ENCODE peak calls at places on chromosomes 12 and 14, in four cellular contexts. Q, E, J and W are unnamed samples.

GRCh38 chr14:76829650-76830421 is 3.6 kb downstream of the LRRC74A start:
- DNase-seq in Q (no peak), E (peak), J (no peak), W (peak)

GRCh38 chr14:66483322-66483721 is 2.8 kb upstream of the CCDC196 start:
- DNase-seq in Q (no peak), E (no peak), J (no peak), W (no peak)

GRCh38 chr14:89621009-89621421 is 204.0 kb upstream of the FOXN3 start:
- DNase-seq in Q (no peak), E (no peak), J (no peak), W (no peak)

GRCh38 chr14:80602931-80603330 is 338.6 kb downstream of the CEP128 start:
- DNase-seq in Q (no peak), E (no peak), J (no peak), W (no peak)

GRCh38 chr12:80400591-80400991 is 43.4 kb upstream of the PTPRQ start:
- DNase-seq in Q (peak), E (no peak), J (peak), W (no peak)

GRCh38 chr12:104060791-104061190 is 3.5 kb upstream of the HCFC2 start:
- DNase-seq in Q (no peak), E (no peak), J (no peak), W (no peak)

GRCh38 chr14:54226103-54226502 is 170.7 kb upstream of the CDKN3 start:
- DNase-seq in Q (no peak), E (no peak), J (no peak), W (no peak)

GRCh38 chr12:12626471-12626870 is 14.8 kb downstream of the CREBL2 start:
- DNase-seq in Q (no peak), E (no peak), J (no peak), W (no peak)

GRCh38 chr14:105149146-105149781 is 19.3 kb downstream of the JAG2 start:
- DNase-seq in Q (peak), E (no peak), J (no peak), W (no peak)

GRCh38 chr14:41749425-41749824 is 142.7 kb downstream of the LRFN5 start:
- DNase-seq in Q (no peak), E (peak), J (no peak), W (no peak)

GRCh38 chr14:98906123-98906995 is 365.6 kb downstream of the BCL11B start:
- DNase-seq in Q (no peak), E (peak), J (no peak), W (no peak)

GRCh38 chr12:130925616-130926015 is 28.1 kb upstream of the ADGRD1 start:
- DNase-seq in Q (no peak), E (no peak), J (no peak), W (no peak)

GRCh38 chr12:3568695-3569094 is 77.7 kb downstream of the PRMT8 start:
- DNase-seq in Q (no peak), E (no peak), J (no peak), W (no peak)

GRCh38 chr14:68377459-68377858 is 415.4 kb downstream of the ZFP36L1 start:
- DNase-seq in Q (no peak), E (peak), J (no peak), W (peak)

GRCh38 chr14:54572316-54572715 is 5.4 kb downstream of the SAMD4A start:
- DNase-seq in Q (no peak), E (peak), J (peak), W (peak)

DNA sequence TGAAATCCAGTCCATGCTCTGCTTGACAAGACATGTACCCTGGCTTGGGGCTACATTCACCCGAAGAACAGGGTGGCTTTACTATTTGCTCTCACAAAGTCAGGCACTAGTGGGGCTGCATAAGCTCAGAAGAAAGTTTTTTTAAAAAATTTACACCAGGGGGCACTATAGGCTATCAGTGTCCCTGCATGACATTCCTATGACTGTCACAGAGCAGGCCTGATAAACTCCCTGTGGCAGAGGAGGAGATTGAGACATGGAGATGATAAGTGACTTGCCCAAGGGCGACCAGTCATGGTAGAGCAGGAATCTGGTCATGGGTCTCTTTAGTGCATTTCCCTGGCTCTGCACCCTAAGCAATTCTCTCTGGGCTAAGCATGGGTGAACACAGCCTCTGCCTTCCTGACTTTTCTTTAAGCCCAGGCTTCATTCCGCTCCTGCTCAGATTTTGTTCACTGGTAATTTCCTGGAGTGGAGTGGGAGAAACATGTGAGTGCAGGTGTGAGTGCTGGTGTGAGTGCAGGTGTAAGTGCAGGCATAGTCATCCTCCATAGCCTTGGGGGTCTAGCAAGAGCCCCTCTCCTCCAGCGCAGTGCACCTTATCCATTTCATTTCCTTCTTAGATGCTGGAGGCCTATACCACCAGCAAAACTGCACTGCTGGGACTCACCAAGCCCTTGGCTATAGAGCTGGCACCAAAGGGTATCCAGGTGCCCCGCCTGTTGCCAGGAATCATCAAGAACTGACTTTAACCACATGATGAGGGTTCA is 91.6 kb downstream of the DHRS2 start:
- DNase-seq in Q (peak), E (peak), J (peak), W (no peak)
- TF ChIP-seq CTCF in Q (peak), E (peak), J (peak), W (peak)

GRCh38 chr12:2443766-2444165 is 351.0 kb upstream of the FKBP4 start:
- DNase-seq in Q (no peak), E (no peak), J (no peak), W (no peak)
- TF ChIP-seq CTCF in Q (no peak), E (no peak), J (no peak), W (no peak)

DNA sequence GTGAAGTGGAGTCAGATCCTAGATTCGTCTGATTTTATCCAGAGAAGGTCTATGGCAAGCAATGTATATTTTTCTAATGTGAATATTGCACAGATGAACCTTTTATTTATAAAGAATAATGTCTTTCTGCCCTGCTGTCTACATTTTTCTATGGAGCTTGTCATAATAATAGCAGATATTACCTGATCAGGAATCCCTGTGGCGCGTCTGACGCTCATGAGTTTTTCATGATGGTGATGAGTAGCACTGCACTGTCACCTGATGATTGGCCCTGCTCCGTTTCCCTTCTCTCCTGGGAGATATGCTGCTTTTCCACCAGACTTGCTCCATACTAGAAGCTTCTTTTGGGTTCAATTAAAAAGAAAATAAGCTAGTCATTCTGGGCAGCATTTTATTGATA is 20.5 kb downstream of the CINP start:
- DNase-seq in Q (no peak), E (no peak), J (no peak), W (no peak)
- TF ChIP-seq CTCF in Q (no peak), E (no peak), J (no peak), W (no peak)

GRCh38 chr12:67220065-67220464 is 49.1 kb upstream of the CAND1 start:
- DNase-seq in Q (no peak), E (peak), J (peak), W (peak)
- TF ChIP-seq CTCF in Q (peak), E (peak), J (peak), W (no peak)

GRCh38 chr14:63853831-63854293 is 1.1 kb downstream of the SYNE2 start:
- DNase-seq in Q (peak), E (peak), J (no peak), W (peak)

GRCh38 chr14:63854330-63854729 is 1.5 kb downstream of the SYNE2 start:
- DNase-seq in Q (no peak), E (no peak), J (no peak), W (no peak)

GRCh38 chr14:63852271-63852816 is 460 bp upstream of the SYNE2 start:
- DNase-seq in Q (no peak), E (no peak), J (no peak), W (no peak)

GRCh38 chr14:63855272-63855671 is 2.5 kb downstream of the SYNE2 start:
- DNase-seq in Q (no peak), E (no peak), J (no peak), W (no peak)

DNA sequence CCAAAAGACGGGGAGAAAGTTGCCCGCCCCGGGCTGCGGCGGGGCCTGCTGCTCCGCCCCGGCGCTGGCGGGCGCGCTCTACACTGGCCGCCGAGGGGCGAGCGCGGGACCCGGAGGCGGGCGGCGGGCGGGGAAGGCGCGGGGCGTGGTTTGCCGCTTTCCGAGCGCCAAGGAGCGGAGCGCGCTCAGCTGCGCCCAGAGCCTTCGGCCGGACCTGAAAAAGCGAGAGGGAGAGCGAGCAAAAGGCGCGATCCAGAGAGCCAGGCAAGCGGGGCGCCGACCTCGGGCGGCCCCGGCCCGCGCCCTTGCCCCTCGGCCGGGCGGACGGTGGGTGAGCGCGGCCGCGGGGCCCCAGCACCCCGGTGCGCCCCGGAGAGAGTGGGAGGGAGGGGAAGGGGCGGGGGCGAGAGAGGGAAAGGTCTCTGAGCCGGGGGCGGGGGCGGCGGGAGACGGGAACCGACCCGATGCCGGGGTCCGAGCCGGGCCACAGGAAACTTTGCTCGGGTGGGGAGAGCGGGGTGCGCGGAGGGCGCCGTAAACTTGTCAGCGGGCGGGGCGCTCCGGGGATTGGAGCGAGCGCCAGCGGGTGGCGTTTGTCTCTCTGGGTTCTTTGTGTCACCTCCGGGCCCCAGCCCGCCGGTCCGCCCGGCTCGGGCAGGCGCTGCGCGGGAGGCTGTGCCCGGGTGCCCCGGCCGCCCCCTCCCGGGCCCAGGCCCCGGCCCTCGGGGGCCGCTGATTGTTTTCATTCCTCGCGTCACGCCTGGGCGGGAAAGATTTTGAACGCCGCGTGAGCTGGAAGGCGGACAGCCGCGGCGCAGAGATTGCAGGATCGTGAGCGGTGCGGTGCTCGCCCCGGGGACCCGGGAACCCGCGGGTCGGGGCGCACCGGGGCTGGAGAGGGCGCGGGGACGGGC is at the start of gene SYNE2:
- DNase-seq in Q (peak), E (peak), J (peak), W (peak)
- TF ChIP-seq CTCF in Q (peak), E (peak), J (peak), W (no peak)

GRCh38 chr14:39038542-39038941 is 64.5 kb downstream of the SEC23A start:
- DNase-seq in Q (no peak), E (no peak), J (no peak), W (no peak)
- TF ChIP-seq CTCF in Q (no peak), E (no peak), J (no peak), W (no peak)